ENCODE peak calls at places on chromosomes 7 and 10, in four cellular contexts. E is MCF 10A, G is lower lobe of right lung, V is tibial artery. R is an unnamed sample.
A peak's percentile ranks its signal among the peaks of the same experiment; 100 is the strongest.

GRCh38 chr10:93403741-93404354 is 78.3 kb downstream of the MYOF start:
- DNase-seq in E (no peak), G (no peak), V (no peak), R (no peak)

GRCh38 chr10:71323407-71323806 is 4.3 kb downstream of the SLC29A3 start:
- DNase-seq in V (no peak), E (peak; percentile 27), G (no peak), R (no peak)

GRCh38 chr10:113180401-113181154 is 230.5 kb downstream of the TCF7L2 start:
- DNase-seq in E (no peak), G (no peak), V (no peak), R (no peak)

GRCh38 chr10:124708246-124708779 is 35.9 kb downstream of the FAM53B start:
- DNase-seq in V (no peak), E (no peak), G (no peak), R (no peak)

GRCh38 chr7:139651308-139651707 is 126.5 kb downstream of the HIPK2 start:
- DNase-seq in E (peak; percentile 21), V (no peak), G (no peak), R (no peak)

GRCh38 chr10:34626158-34626557 is 188.9 kb downstream of the PARD3 start:
- DNase-seq in G (no peak), V (no peak), E (no peak), R (no peak)

GRCh38 chr7:25812086-25812855 is 339.7 kb upstream of the NFE2L3 start:
- DNase-seq in E (no peak), V (no peak), G (no peak), R (no peak)

GRCh38 chr7:55100962-55101327 is 82.1 kb downstream of the EGFR start:
- DNase-seq in V (no peak), G (no peak), E (no peak), R (no peak)

GRCh38 chr10:15168296-15168780 is at the start of gene NMT2:
- DNase-seq in V (peak; percentile 78), G (peak; percentile 91), E (no peak), R (no peak)

GRCh38 chr7:128167791-128168666 is 73.0 kb upstream of the LEP start:
- DNase-seq in V (no peak), G (no peak), E (no peak), R (no peak)

GRCh38 chr10:16905304-16905703 is 88.1 kb upstream of the RSU1 start:
- DNase-seq in V (no peak), G (no peak), E (no peak), R (no peak)

GRCh38 chr10:28623483-28623882 is 53.8 kb upstream of the BAMBI start:
- DNase-seq in G (no peak), E (no peak), V (no peak), R (no peak)

GRCh38 chr7:70474639-70475234 is 657.2 kb upstream of the GALNT17 start:
- DNase-seq in G (no peak), E (no peak), V (no peak), R (peak; percentile 15)

DNA sequence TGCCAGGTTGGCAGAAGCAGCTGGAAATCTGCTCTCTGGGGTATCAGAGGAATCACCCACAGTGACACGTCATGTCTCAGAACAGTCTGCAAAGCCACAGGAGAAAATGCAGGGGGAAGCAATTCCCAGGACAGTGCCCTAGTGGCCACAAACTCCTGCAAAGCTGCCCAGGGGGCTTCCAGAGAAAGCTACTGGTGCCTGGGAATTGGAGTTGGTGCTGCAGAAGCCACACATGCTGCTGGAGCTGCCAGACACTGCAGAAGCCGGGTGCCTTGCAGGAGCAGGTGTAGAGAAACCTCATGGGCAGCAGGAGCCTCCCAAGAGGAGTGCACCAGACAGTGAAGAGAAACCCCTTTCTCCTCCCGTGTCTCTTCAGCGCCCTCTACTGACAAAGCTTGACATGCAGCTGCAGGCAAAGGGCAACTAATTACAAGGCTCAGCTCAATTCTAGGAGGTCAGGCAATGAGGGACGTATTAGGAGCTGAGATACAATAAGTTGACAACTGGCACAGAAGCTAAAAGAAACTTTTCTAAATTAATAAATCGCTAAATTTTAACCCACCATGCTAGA is 30.2 kb upstream of the NUB1 start:
- DNase-seq in V (no peak), E (peak; percentile 22), G (no peak), R (peak; percentile 45)
- TF ChIP-seq CTCF in V (no peak), E (no peak), G (no peak), R (peak; percentile 42)

GRCh38 chr7:88835147-88835728 is 39.7 kb upstream of the TEX47 start:
- DNase-seq in V (no peak), G (no peak), E (peak; percentile 51), R (peak; percentile 45)
- TF ChIP-seq CTCF in V (no peak), G (peak; percentile 26), E (peak; percentile 36), R (peak; percentile 55)

DNA sequence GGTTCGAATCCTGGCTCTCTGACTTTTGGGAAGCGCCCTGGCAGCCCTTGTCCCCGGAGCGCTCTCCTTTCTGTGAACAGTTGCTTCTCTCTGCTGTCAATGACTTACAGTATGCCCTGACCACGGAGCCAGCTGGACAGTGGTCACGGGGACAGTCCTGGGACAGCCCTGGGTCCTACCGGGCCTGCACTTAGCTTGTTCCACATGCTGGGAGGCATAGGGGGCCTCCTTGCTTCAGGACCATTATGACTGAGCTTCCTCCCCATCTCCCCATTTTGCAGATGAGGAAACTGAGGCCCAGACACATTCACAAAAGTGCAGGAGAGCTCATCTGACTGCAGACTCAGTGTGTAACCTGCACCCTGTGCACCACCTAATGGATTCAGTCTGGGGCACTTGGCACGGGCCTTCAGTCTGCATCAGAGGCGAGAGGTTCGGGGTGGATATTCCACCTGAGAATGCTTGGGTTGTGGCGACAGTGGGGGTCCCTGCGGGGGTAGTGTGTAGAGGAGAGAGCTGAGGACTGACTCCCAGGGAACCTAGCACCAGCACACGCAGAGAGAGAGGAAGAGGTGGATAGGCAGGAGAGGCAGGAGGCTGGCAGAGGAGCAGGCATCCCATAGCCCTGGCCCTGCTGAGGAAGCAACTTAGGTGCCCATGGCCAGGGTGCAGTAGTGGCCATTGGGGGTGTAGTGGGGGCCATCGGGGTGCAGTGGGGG is 1.6 kb downstream of the DOCK1 start:
- DNase-seq in E (no peak), V (no peak), G (no peak), R (no peak)
- TF ChIP-seq CTCF in E (no peak), V (no peak), G (no peak), R (no peak)

GRCh38 chr7:36473454-36474282 is 84.0 kb downstream of the ANLN start:
- DNase-seq in V (no peak), G (peak; percentile 51), E (peak; percentile 91), R (peak; percentile 73)
- TF ChIP-seq CTCF in V (no peak), G (peak; percentile 34), E (peak; percentile 39), R (peak; percentile 62)

GRCh38 chr10:49512121-49512809 is 26.7 kb downstream of the ERCC6 start:
- DNase-seq in E (peak; percentile 43), V (no peak), G (no peak), R (no peak)
- TF ChIP-seq CTCF in E (peak; percentile 60), V (peak; percentile 25), G (peak; percentile 60), R (peak; percentile 69)

GRCh38 chr7:130932667-130933432 is 198.8 kb upstream of the KLF14 start:
- DNase-seq in G (no peak), V (no peak), E (no peak), R (no peak)
- TF ChIP-seq CTCF in G (no peak), V (no peak), E (no peak), R (no peak)

GRCh38 chr7:132687981-132688383 is 111.7 kb upstream of the PLXNA4 start:
- DNase-seq in V (no peak), G (no peak), E (no peak), R (no peak)

GRCh38 chr7:132687016-132687415 is 110.7 kb upstream of the PLXNA4 start:
- DNase-seq in E (no peak), V (no peak), G (no peak), R (no peak)

GRCh38 chr7:132685301-132685700 is 109.0 kb upstream of the PLXNA4 start:
- DNase-seq in G (no peak), E (no peak), V (no peak), R (no peak)

GRCh38 chr7:132680590-132680989 is 104.3 kb upstream of the PLXNA4 start:
- DNase-seq in V (no peak), E (no peak), G (no peak), R (no peak)

GRCh38 chr7:132683967-132684690 is 107.9 kb upstream of the PLXNA4 start:
- DNase-seq in E (no peak), G (no peak), V (no peak), R (no peak)
- TF ChIP-seq CTCF in E (no peak), G (no peak), V (no peak), R (no peak)

GRCh38 chr10:45001382-45002148 is 842 bp downstream of the ZNF22 start:
- DNase-seq in V (peak; percentile 80), G (peak; percentile 84), E (peak; percentile 95), R (peak; percentile 57)

GRCh38 chr10:45003432-45004000 is 2.8 kb downstream of the ZNF22 start:
- DNase-seq in G (no peak), V (no peak), E (no peak), R (no peak)

GRCh38 chr10:44998146-44998631 is 2.5 kb upstream of the ZNF22 start:
- DNase-seq in G (no peak), E (no peak), V (peak; percentile 83), R (no peak)

GRCh38 chr10:45000138-45000763 is 472 bp upstream of the ZNF22 start:
- DNase-seq in E (no peak), V (peak; percentile 91), G (no peak), R (no peak)

DNA sequence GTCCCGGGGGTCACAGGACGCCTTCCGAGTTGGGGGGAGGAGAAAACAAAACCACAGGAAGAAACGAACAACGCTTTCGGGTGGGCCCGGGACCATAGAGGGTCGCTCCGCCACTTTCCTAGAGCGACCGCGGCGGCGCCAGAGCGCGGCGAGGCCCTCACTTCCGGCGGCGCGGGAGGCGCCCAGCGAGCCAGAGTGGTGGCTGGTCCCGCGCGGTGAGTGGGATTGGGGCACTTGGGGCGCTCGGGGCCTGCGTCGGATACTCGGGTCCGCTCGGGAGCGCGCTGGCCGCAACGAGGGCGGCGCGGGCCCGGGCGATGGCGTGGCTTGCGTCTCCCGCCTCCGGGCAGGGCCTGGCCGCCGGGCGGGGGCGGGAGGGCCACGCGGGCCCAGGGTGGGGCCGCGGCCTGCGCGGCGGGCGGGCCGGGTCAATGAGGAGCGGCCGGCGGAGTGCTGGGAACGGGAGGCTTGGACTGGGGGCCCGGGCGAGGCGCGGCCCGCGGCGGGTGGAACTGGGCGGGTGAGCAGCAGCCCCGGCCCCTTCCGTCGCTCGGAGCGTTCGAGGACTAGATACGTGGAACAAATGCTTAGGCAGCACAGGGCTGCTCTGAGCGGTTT is at the start of gene ZNF22:
- DNase-seq in V (peak; percentile 59), E (peak; percentile 42), G (peak; percentile 81), R (peak; percentile 77)
- TF ChIP-seq CTCF in V (no peak), E (no peak), G (peak; percentile 37), R (no peak)

R was measured in endothelial cell.